ENCODE peak calls at places on chromosomes 4 and X, in seven cellular contexts. T is cardiac muscle cell, S is cardiac fibroblast, Q is endothelial cell, M is Calu3, G is GM12865, J is colonic mucosa. O is an unnamed sample.

GRCh38 chrX:3295731-3296130 is 50.7 kb downstream of the MXRA5 start:
- DNase-seq in G (no peak), M (peak; percentile 27), S (no peak), J (peak; percentile 21), Q (no peak), T (no peak), O (peak; percentile 16)

GRCh38 chr4:12555011-12555410 is 929.1 kb downstream of the RAB28 start:
- DNase-seq in J (no peak), M (no peak), T (peak; percentile 87), G (no peak), S (peak; percentile 85), Q (no peak), O (no peak)

GRCh38 chrX:23223169-23223568 is 111.5 kb upstream of the PTCHD1 start:
- DNase-seq in Q (no peak), S (no peak), T (no peak), G (no peak), J (no peak), M (no peak), O (no peak)

GRCh38 chrX:70257599-70258288 is 2.3 kb downstream of the P2RY4 start:
- DNase-seq in J (no peak), M (no peak), Q (no peak), S (no peak), T (no peak), G (no peak), O (no peak)

GRCh38 chr4:74930166-74930565 is 2.8 kb upstream of the PARM1 start:
- DNase-seq in M (no peak), J (no peak), S (no peak), Q (no peak), T (no peak), G (peak; percentile 57), O (no peak)

GRCh38 chr4:139665690-139666529 is at the start of gene MGST2:
- DNase-seq in G (peak; percentile 70), S (peak; percentile 86), J (peak; percentile 94), Q (peak; percentile 70), M (peak; percentile 46), T (peak; percentile 87), O (peak; percentile 48)

GRCh38 chrX:40420899-40421729 is 159.7 kb upstream of the ATP6AP2 start:
- DNase-seq in Q (no peak), G (peak; percentile 75), S (no peak), T (peak; percentile 42), M (peak; percentile 13), J (no peak), O (no peak)

GRCh38 chr4:1086011-1086410 is 27.4 kb downstream of the RNF212 start:
- DNase-seq in Q (no peak), J (no peak), T (no peak), G (no peak), M (no peak), S (no peak), O (no peak)

GRCh38 chrX:69158166-69159040 is 6.8 kb downstream of the PJA1 start:
- DNase-seq in Q (peak; percentile 24), M (peak; percentile 74), S (peak; percentile 79), T (peak; percentile 82), G (peak; percentile 61), J (peak; percentile 45), O (no peak)

GRCh38 chr4:22170353-22170752 is 221.8 kb upstream of the KCNIP4 start:
- DNase-seq in G (no peak), M (no peak), Q (no peak), J (no peak), S (peak; percentile 54), T (peak; percentile 51), O (no peak)

GRCh38 chr4:67869580-67870190 is 14.1 kb downstream of the TMPRSS11D start:
- DNase-seq in S (no peak), Q (no peak), T (no peak), M (no peak), G (no peak), J (no peak), O (no peak)

GRCh38 chrX:53094584-53094908 is 604 bp downstream of the KANTR start:
- DNase-seq in J (no peak), T (no peak), M (no peak), S (no peak), Q (no peak), G (no peak), O (no peak)

GRCh38 chrX:110678591-110678990 is 117.0 kb downstream of the CHRDL1 start:
- DNase-seq in J (no peak), S (no peak), T (no peak), Q (no peak), G (no peak), M (no peak), O (no peak)
- TF ChIP-seq CTCF in J (no peak), S (no peak), T (no peak), Q (no peak), G (no peak), M (no peak), O (no peak)

DNA sequence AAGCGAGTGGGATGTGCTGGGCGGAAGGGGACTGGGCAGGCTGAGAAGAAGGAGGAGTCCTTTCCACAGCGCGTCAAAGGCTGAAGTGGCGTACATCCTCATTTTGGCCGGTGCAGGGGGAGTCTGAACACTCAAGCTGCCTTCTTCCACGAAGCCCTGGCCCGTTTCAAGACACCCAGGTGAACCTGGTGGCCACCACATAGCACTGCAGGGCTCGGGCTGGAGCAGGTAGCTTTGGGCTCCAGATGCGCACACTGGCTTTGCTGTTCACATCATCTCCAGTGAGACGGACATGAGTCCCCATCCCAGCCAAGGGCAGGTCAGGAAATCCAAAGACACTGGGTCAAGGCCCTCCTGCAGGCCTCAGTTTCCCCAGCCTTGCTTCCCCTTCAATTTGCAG is 30.3 kb downstream of the CCNQ start:
- DNase-seq in T (no peak), Q (no peak), S (no peak), G (peak; percentile 3), M (no peak), J (no peak), O (no peak)
- TF ChIP-seq CTCF in T (no peak), Q (no peak), S (no peak), G (peak; percentile 10), M (no peak), J (no peak), O (no peak)

DNA sequence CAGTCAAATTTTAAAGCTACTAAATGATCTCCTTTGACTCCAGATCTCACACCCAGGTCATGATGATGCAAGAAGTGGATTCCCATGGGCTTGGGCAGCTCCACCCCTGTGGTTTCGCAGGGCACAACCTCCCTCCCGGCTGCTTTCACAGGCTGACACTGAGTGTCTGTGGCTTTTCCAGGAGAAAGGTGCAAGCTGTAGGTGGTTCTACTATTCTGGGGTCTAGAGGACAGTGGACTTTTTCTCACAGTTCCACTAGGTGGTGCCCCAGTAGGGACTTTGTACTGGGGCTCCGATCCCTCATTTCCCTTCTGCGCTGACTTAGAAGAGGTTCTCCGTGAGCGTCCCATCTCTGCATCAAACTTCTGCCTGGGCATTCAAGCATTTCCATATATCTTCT is 845.2 kb downstream of the PCDH18 start:
- DNase-seq in J (no peak), T (peak; percentile 6), S (peak; percentile 3), M (no peak), Q (no peak), G (peak; percentile 2), O (no peak)
- TF ChIP-seq CTCF in J (no peak), T (peak; percentile 31), S (peak; percentile 7), M (no peak), Q (no peak), G (no peak), O (no peak)

GRCh38 chr4:120769227-120769626 is 153.3 kb downstream of the PRDM5 start:
- DNase-seq in J (no peak), G (no peak), Q (no peak), S (peak; percentile 65), M (peak; percentile 1), T (peak; percentile 82), O (no peak)

GRCh38 chr4:120770897-120771296 is 151.6 kb downstream of the PRDM5 start:
- DNase-seq in M (no peak), G (no peak), S (no peak), J (no peak), T (no peak), Q (no peak), O (no peak)

GRCh38 chr4:120773641-120774040 is 148.9 kb downstream of the PRDM5 start:
- DNase-seq in G (peak; percentile 10), S (no peak), T (no peak), M (no peak), J (no peak), Q (no peak), O (no peak)

DNA sequence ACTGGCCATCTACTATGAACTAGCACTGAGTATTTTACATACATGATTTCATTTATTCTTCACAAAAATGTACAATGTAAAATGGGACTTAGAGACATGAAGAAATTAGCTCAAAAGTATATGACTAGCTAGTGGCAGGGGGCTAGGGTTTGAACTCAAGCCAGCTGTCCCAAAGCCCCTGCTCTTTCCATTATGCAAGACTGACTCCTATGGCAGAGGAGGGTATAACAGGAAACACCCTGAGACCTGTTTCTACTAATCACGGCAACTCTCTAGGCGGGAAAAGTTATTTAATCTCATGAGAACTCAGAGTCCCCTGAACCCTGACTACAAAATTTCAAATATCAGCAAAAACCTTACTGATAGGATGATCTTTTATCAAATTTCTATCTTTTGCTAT is 150.6 kb downstream of the PRDM5 start:
- DNase-seq in Q (no peak), G (no peak), T (no peak), M (no peak), S (no peak), J (no peak), O (no peak)
- TF ChIP-seq CTCF in Q (no peak), G (peak; percentile 26), T (no peak), M (no peak), S (no peak), J (no peak), O (no peak)

GRCh38 chr4:127880764-127881564 is at the start of gene PLK4:
- DNase-seq in G (peak; percentile 98), S (peak; percentile 97), Q (peak; percentile 95), M (peak; percentile 92), T (peak; percentile 98), J (peak; percentile 97), O (peak; percentile 89)
- TF ChIP-seq CTCF in G (no peak), S (no peak), Q (no peak), M (no peak), T (no peak), J (no peak), O (no peak)